ENCODE peak calls at places on chromosomes 2 and 18, in four cellular contexts. T, E, P and X are unnamed samples.

GRCh38 chr18:5941869-5942268 is 46.5 kb upstream of the TMEM200C start:
- ATAC-seq in T (no peak), E (no peak), P (no peak), X (no peak)

GRCh38 chr2:138997849-138998517 is 217.8 kb upstream of the NXPH2 start:
- ATAC-seq in T (no peak), E (no peak), P (no peak), X (no peak)

GRCh38 chr18:70322928-70323327 is 34.1 kb downstream of the SOCS6 start:
- ATAC-seq in T (no peak), E (peak), P (no peak), X (no peak)

GRCh38 chr2:46848446-46848845 is 67.2 kb downstream of the MCFD2 start:
- ATAC-seq in T (no peak), E (no peak), P (no peak), X (no peak)

GRCh38 chr2:205405752-205406151 is 276.5 kb upstream of the NRP2 start:
- ATAC-seq in T (peak), E (no peak), P (no peak), X (peak)

GRCh38 chr2:76579911-76580310 is 869.2 kb upstream of the GCFC2 start:
- ATAC-seq in T (no peak), E (no peak), P (no peak), X (no peak)

GRCh38 chr2:142707318-142707717 is 170.1 kb upstream of the KYNU start:
- ATAC-seq in T (no peak), E (no peak), P (no peak), X (no peak)

GRCh38 chr2:216714412-216714775 is 19.0 kb upstream of the IGFBP5 start:
- ATAC-seq in T (no peak), E (no peak), P (no peak), X (peak)

GRCh38 chr18:35282353-35282752 is 7.7 kb downstream of the ZSCAN30 start:
- ATAC-seq in T (peak), E (no peak), P (no peak), X (peak)

GRCh38 chr2:208827549-208828221 is 421.1 kb downstream of the PTH2R start:
- ATAC-seq in T (no peak), E (peak), P (no peak), X (no peak)

GRCh38 chr2:189164732-189165131 is 14.8 kb downstream of the COL5A2 start:
- ATAC-seq in T (no peak), E (no peak), P (no peak), X (peak)

GRCh38 chr2:155145758-155146229 is 447.3 kb downstream of the KCNJ3 start:
- ATAC-seq in T (no peak), E (peak), P (no peak), X (no peak)

GRCh38 chr2:211035548-211036185 is 479.3 kb downstream of the CPS1 start:
- ATAC-seq in T (peak), E (peak), P (no peak), X (peak)

GRCh38 chr2:121689356-121689755 is 40.1 kb upstream of the CLASP1 start:
- ATAC-seq in T (peak), E (peak), P (no peak), X (peak)

GRCh38 chr2:174554514-174555119 is 43.0 kb downstream of the WIPF1 start:
- ATAC-seq in T (no peak), E (peak), P (peak), X (no peak)

GRCh38 chr2:159094173-159094737 is 125.8 kb downstream of the TANC1 start:
- ATAC-seq in T (peak), E (no peak), P (peak), X (no peak)

GRCh38 chr18:8786766-8787670 is 81.7 kb downstream of the MTCL1 start:
- ATAC-seq in T (no peak), E (no peak), P (no peak), X (no peak)

GRCh38 chr18:24055009-24055804 is 40.7 kb downstream of the TTC39C start:
- ATAC-seq in T (no peak), E (no peak), P (no peak), X (no peak)

GRCh38 chr2:232798156-232798555 is 21.8 kb upstream of the KCNJ13 start:
- ATAC-seq in T (no peak), E (no peak), P (no peak), X (no peak)

GRCh38 chr2:28566441-28567075 is 70.7 kb downstream of the PLB1 start:
- ATAC-seq in T (peak), E (peak), P (peak), X (peak)

GRCh38 chr18:51340332-51340731 is 142.9 kb upstream of the MEX3C start:
- ATAC-seq in T (no peak), E (no peak), P (no peak), X (no peak)

GRCh38 chr2:70768585-70769085 is 635 bp upstream of the ADD2 start:
- ATAC-seq in T (no peak), E (no peak), P (no peak), X (no peak)

GRCh38 chr2:74130211-74130995 is 17.3 kb downstream of the BOLA3 start:
- ATAC-seq in T (peak), E (no peak), P (no peak), X (no peak)

GRCh38 chr2:54652540-54652939 is 70.9 kb upstream of the EML6 start:
- ATAC-seq in T (no peak), E (no peak), P (no peak), X (peak)

GRCh38 chr2:43838560-43839267 is at the start of the genes ABCG5 and ABCG8:
- ATAC-seq in T (no peak), E (no peak), P (no peak), X (no peak)

GRCh38 chr18:49973592-49973991 is 160.3 kb upstream of the ACAA2 start:
- ATAC-seq in T (no peak), E (no peak), P (no peak), X (no peak)

GRCh38 chr18:31099490-31100230 is 2.6 kb downstream of the DSC2 start:
- ATAC-seq in T (no peak), E (no peak), P (no peak), X (no peak)

GRCh38 chr2:39068290-39068689 is 52.6 kb downstream of the SOS1 start:
- ATAC-seq in T (no peak), E (no peak), P (no peak), X (no peak)

GRCh38 chr18:54382733-54383252 is 25.1 kb downstream of the C18orf54 start:
- ATAC-seq in T (no peak), E (no peak), P (no peak), X (no peak)

GRCh38 chr2:191740016-191740419 is 62.1 kb downstream of the NABP1 start:
- ATAC-seq in T (peak), E (no peak), P (peak), X (no peak)

GRCh38 chr2:143087033-143087432 is 42.2 kb upstream of the ARHGAP15 start:
- ATAC-seq in T (no peak), E (no peak), P (no peak), X (no peak)

GRCh38 chr2:135265960-135266490 is 213.9 kb downstream of the RAB3GAP1 start:
- ATAC-seq in T (no peak), E (no peak), P (no peak), X (no peak)